ENCODE peak calls at places on chromosomes 7 and 10, in nine cellular contexts. P is NCI-H1436; O is activated T-cell treated with anti-CD3 and anti-CD28 coated beads for 1 hour; Q is DND-41; T is HEK293T; K is activated CD4-positive, alpha-beta T cell treated with anti-CD3 and anti-CD28 coated beads for 24 hours; G is hypothalamus; U is posterior cingulate gyrus; F is NCI-H2081 treated with DMSO at 0.1 percent for 48 hours. J is an unnamed sample.
A peak's percentile ranks its signal among the peaks of the same experiment; 100 is the strongest.

GRCh38 chr10:69101451-69102095 is 13.7 kb downstream of the SRGN start:
- DNase-seq in P (no peak), O (no peak), Q (no peak), T (no peak), K (no peak), G (no peak), U (no peak), F (no peak), J (no peak)

GRCh38 chr7:41164440-41164839 is 538.5 kb downstream of the INHBA start:
- DNase-seq in P (no peak), O (no peak), Q (no peak), T (no peak), K (no peak), G (no peak), U (no peak), F (no peak), J (no peak)

GRCh38 chr7:105521027-105521730 is 892 bp downstream of the PUS7 start:
- DNase-seq in P (peak; percentile 58), O (peak; percentile 22), Q (peak; percentile 60), T (peak; percentile 52), K (peak; percentile 13), G (no peak), U (peak; percentile 73), F (no peak), J (peak; percentile 90)

GRCh38 chr7:6221340-6222319 is 50.8 kb downstream of the CYTH3 start:
- DNase-seq in P (no peak), O (no peak), Q (no peak), T (no peak), K (peak; percentile 39), G (no peak), U (no peak), F (no peak), J (no peak)

GRCh38 chr10:98316156-98316555 is 48.2 kb upstream of the LOXL4 start:
- DNase-seq in P (no peak), O (no peak), Q (no peak), T (no peak), K (no peak), G (no peak), U (no peak), F (no peak), J (no peak)

GRCh38 chr7:93717217-93717900 is 142.8 kb upstream of the CALCR start:
- DNase-seq in P (no peak), O (no peak), Q (no peak), T (no peak), K (no peak), G (no peak), U (no peak), F (no peak), J (no peak)

GRCh38 chr10:19290770-19291169 is 242.2 kb downstream of the MALRD1 start:
- DNase-seq in P (no peak), O (no peak), Q (no peak), T (no peak), K (no peak), G (no peak), U (no peak), F (no peak), J (no peak)

GRCh38 chr7:101562531-101563197 is 66.4 kb downstream of the MYL10 start:
- DNase-seq in P (no peak), O (no peak), Q (no peak), T (no peak), K (no peak), G (no peak), U (no peak), F (no peak), J (no peak)

GRCh38 chr7:80740778-80741545 is 102.5 kb downstream of the CD36 start:
- DNase-seq in P (no peak), O (no peak), Q (no peak), T (no peak), K (no peak), G (no peak), U (no peak), F (no peak), J (no peak)

GRCh38 chr10:30057421-30057841 is 2.0 kb downstream of the JCAD start:
- DNase-seq in P (no peak), O (no peak), Q (no peak), T (no peak), K (no peak), G (no peak), U (no peak), F (no peak), J (no peak)

GRCh38 chr10:77946084-77946483 is 19.5 kb upstream of the DLG5 start:
- DNase-seq in P (no peak), O (no peak), Q (no peak), T (no peak), K (no peak), G (no peak), U (no peak), F (no peak), J (no peak)

GRCh38 chr7:52659178-52659577 is 376.3 kb upstream of the POM121L12 start:
- DNase-seq in P (no peak), O (no peak), Q (no peak), T (no peak), K (no peak), G (no peak), U (no peak), F (no peak), J (no peak)

GRCh38 chr10:24118246-24118645 is 90.7 kb upstream of the KIAA1217 start:
- DNase-seq in P (no peak), O (no peak), Q (no peak), T (peak; percentile 33), K (no peak), G (no peak), U (peak; percentile 12), F (no peak), J (no peak)

GRCh38 chr7:38311329-38311937 is 38.0 kb upstream of the TARP start:
- DNase-seq in P (no peak), O (no peak), Q (no peak), T (no peak), K (no peak), G (no peak), U (no peak), F (no peak), J (no peak)

GRCh38 chr7:129832282-129832681 is 120.5 kb downstream of the UBE2H start:
- DNase-seq in P (no peak), O (no peak), Q (no peak), T (no peak), K (no peak), G (no peak), U (no peak), F (no peak), J (no peak)

GRCh38 chr10:118564114-118564513 is 31.3 kb downstream of the PRLHR start:
- DNase-seq in P (no peak), O (no peak), Q (no peak), T (no peak), K (no peak), G (no peak), U (no peak), F (no peak), J (no peak)

GRCh38 chr10:62587011-62587410 is 212.8 kb downstream of the ZNF365 start:
- DNase-seq in P (no peak), O (no peak), Q (no peak), T (no peak), K (no peak), G (no peak), U (no peak), F (no peak), J (no peak)

GRCh38 chr10:71611131-71611530 is 108.4 kb downstream of the C10orf105 start:
- DNase-seq in P (no peak), O (no peak), Q (no peak), T (no peak), K (no peak), G (no peak), U (peak; percentile 47), F (no peak), J (no peak)

GRCh38 chr10:35306852-35307251 is 29.5 kb upstream of the CCNY start:
- DNase-seq in P (no peak), O (no peak), Q (no peak), T (no peak), K (no peak), G (no peak), U (no peak), F (no peak), J (no peak)

GRCh38 chr10:117503170-117503885 is 39.2 kb upstream of the EMX2 start:
- DNase-seq in P (no peak), O (no peak), Q (no peak), T (no peak), K (no peak), G (no peak), U (no peak), F (peak; percentile 25), J (no peak)